ENCODE peak calls at places on chromosomes 16 and 17, in six cellular contexts. I is hypothalamus; Z is aorta; F is globus pallidus; T is substantia nigra; M is activated effector memory CD4-positive, alpha-beta T cell treated with Interleukin-2 at 50 U/mL for 16 hours. W is an unnamed sample.

GRCh38 chr17:35898283-35899070 is 18.3 kb upstream of the CCL5 start:
- DNase-seq in I (no peak), Z (no peak), F (no peak), T (no peak), M (no peak), W (no peak)

GRCh38 chr17:35184274-35184673 is 9.9 kb downstream of the SLC35G3 start:
- DNase-seq in I (no peak), Z (no peak), F (no peak), T (no peak), M (no peak), W (no peak)

GRCh38 chr17:37815516-37815915 is 70.7 kb upstream of the HNF1B start:
- DNase-seq in I (no peak), Z (no peak), F (no peak), T (no peak), M (no peak), W (no peak)

GRCh38 chr17:51455211-51455610 is 194.9 kb downstream of the UTP18 start:
- DNase-seq in I (no peak), Z (no peak), F (no peak), T (no peak), M (no peak), W (no peak)

GRCh38 chr16:16821261-16821660 is 442.3 kb downstream of the NPIPA7 start:
- DNase-seq in I (no peak), Z (no peak), F (no peak), T (no peak), M (no peak), W (no peak)

GRCh38 chr17:6523809-6524355 is 32.5 kb downstream of the PITPNM3 start:
- DNase-seq in I (no peak), Z (peak; percentile 69), F (no peak), T (no peak), M (no peak), W (no peak)

GRCh38 chr17:13031718-13032350 is 14.0 kb upstream of the ELAC2 start:
- DNase-seq in I (peak; percentile 1), Z (no peak), F (no peak), T (peak; percentile 6), M (peak; percentile 18), W (no peak)

GRCh38 chr16:81293909-81294802 is 20.6 kb upstream of the GAN start:
- DNase-seq in I (no peak), Z (no peak), F (no peak), T (no peak), M (no peak), W (no peak)

GRCh38 chr17:21016826-21017225 is 26.0 kb downstream of the USP22 start:
- DNase-seq in I (no peak), Z (no peak), F (no peak), T (no peak), M (no peak), W (no peak)

GRCh38 chr16:56944954-56945839 is 13.3 kb downstream of the HERPUD1 start:
- DNase-seq in I (no peak), Z (peak; percentile 64), F (no peak), T (no peak), M (no peak), W (no peak)

GRCh38 chr16:80723091-80723490 is 81.3 kb downstream of the CDYL2 start:
- DNase-seq in I (no peak), Z (no peak), F (no peak), T (no peak), M (no peak), W (no peak)

GRCh38 chr16:48282636-48283263 is 35.4 kb upstream of the ABCC11 start:
- DNase-seq in I (no peak), Z (no peak), F (no peak), T (no peak), M (no peak), W (no peak)

GRCh38 chr16:53945996-53946395 is 242.0 kb downstream of the FTO start:
- DNase-seq in I (no peak), Z (no peak), F (peak; percentile 30), T (no peak), M (no peak), W (peak; percentile 55)

GRCh38 chr16:81873843-81874752 is 95.0 kb downstream of the PLCG2 start:
- DNase-seq in I (no peak), Z (no peak), F (peak; percentile 12), T (peak; percentile 8), M (peak; percentile 14), W (no peak)

GRCh38 chr16:49883111-49883829 is 27.4 kb upstream of the ZNF423 start:
- DNase-seq in I (no peak), Z (no peak), F (no peak), T (no peak), M (no peak), W (no peak)

GRCh38 chr16:76518791-76519190 is 241.6 kb downstream of the CNTNAP4 start:
- DNase-seq in I (no peak), Z (no peak), F (no peak), T (no peak), M (no peak), W (no peak)

GRCh38 chr16:23796941-23797340 is 38.8 kb upstream of the PRKCB start:
- DNase-seq in I (no peak), Z (no peak), F (no peak), T (no peak), M (no peak), W (no peak)

GRCh38 chr16:3305109-3306068 is at the start of the genes TIGD7 and ZNF75A:
- DNase-seq in I (peak; percentile 93), Z (peak; percentile 95), F (peak; percentile 92), T (peak; percentile 92), M (peak; percentile 72), W (peak; percentile 49)

GRCh38 chr17:7881655-7882054 is 6.9 kb upstream of the CHD3 start:
- DNase-seq in I (no peak), Z (no peak), F (no peak), T (no peak), M (no peak), W (no peak)

W was measured in astrocyte of the cerebellum.